ENCODE peak calls at places on chromosomes 13 and 19, in six cellular contexts. H is gastrocnemius medialis; N is HTR-8/SVneo; P is stimulated activated CD8-positive, alpha-beta memory T cell treated with anti-CD3 and anti-CD28 coated beads, Interleukin-7, amount 100 ng/mL, for 4 hours; A is anterior cingulate cortex; C is Kasumi-1. O is an unnamed sample.

GRCh38 chr13:39602614-39603366 is at the start of gene LHFPL6:
- DNase-seq in N (peak), H (peak), C (peak), A (peak), P (peak), O (peak)

GRCh38 chr19:19040417-19040816 is 7.0 kb downstream of the ARMC6 start:
- DNase-seq in N (no peak), A (no peak), P (no peak), H (no peak), C (no peak), O (peak)

GRCh38 chr13:111245781-111246384 is 74.6 kb upstream of the TEX29 start:
- DNase-seq in C (no peak), A (no peak), P (no peak), H (no peak), N (no peak), O (no peak)

GRCh38 chr13:106382569-106382968 is 152.9 kb downstream of the EFNB2 start:
- DNase-seq in P (no peak), H (no peak), N (no peak), C (no peak), A (no peak), O (no peak)

GRCh38 chr13:65597839-65598818 is 1632.0 kb downstream of the PCDH9 start:
- DNase-seq in N (no peak), H (no peak), A (no peak), C (no peak), P (no peak), O (no peak)

GRCh38 chr19:44587863-44588752 is 25.3 kb upstream of the IGSF23 start:
- DNase-seq in C (peak), N (peak), P (no peak), H (peak), A (no peak), O (peak)

GRCh38 chr13:112859817-112860190 is 109.2 kb upstream of the MCF2L start:
- DNase-seq in P (no peak), A (no peak), C (no peak), H (no peak), N (no peak), O (peak)

GRCh38 chr13:36736119-36736726 is 62.4 kb downstream of the SERTM1 start:
- DNase-seq in P (no peak), A (peak), H (no peak), N (peak), C (peak), O (peak)

GRCh38 chr13:75771818-75772217 is 135.7 kb downstream of the LMO7 start:
- DNase-seq in N (peak), A (no peak), H (no peak), C (no peak), P (no peak), O (peak)

GRCh38 chr13:113114511-113115362 is 7.9 kb upstream of the F10 start:
- DNase-seq in H (no peak), C (no peak), A (no peak), P (no peak), N (no peak), O (no peak)

GRCh38 chr13:44058586-44059238 is 179.0 kb downstream of the LACC1 start:
- DNase-seq in C (no peak), H (no peak), A (no peak), N (no peak), P (no peak), O (no peak)

GRCh38 chr13:21360463-21360862 is 98.6 kb downstream of the ZDHHC20 start:
- DNase-seq in H (no peak), C (no peak), A (no peak), N (no peak), P (no peak), O (no peak)

O was measured in PC-9.